ENCODE peak calls at places on chromosomes 4 and X, in six cellular contexts. X is choroid plexus epithelial cell, O is endodermal cell, D is A549, G is testis, J is fibroblast of mammary gland. B is an unnamed sample.

GRCh38 chr4:182085051-182085480 is 158.1 kb upstream of the TENM3 start:
- DNase-seq in D (no peak), O (no peak), X (peak; percentile 69), G (no peak), J (no peak), B (peak; percentile 5)

GRCh38 chr4:136078971-136079370 is 1453.3 kb downstream of the PCDH18 start:
- DNase-seq in J (peak; percentile 3), X (peak; percentile 77), D (no peak), O (no peak), G (no peak), B (peak; percentile 18)

GRCh38 chrX:400258-400657 is 13.6 kb upstream of the PPP2R3B start:
- DNase-seq in G (no peak), J (no peak), X (no peak), D (no peak), O (no peak), B (no peak)

GRCh38 chr4:29128810-29129209 is 1591.4 kb upstream of the PCDH7 start:
- DNase-seq in J (no peak), G (no peak), X (no peak), O (no peak), D (no peak), B (no peak)

GRCh38 chr4:126888968-126889367 is 743.8 kb upstream of the INTU start:
- DNase-seq in X (peak; percentile 49), O (no peak), D (no peak), G (no peak), J (peak; percentile 71), B (peak; percentile 61)

GRCh38 chr4:108417923-108418322 is 202.5 kb upstream of the RPL34 start:
- DNase-seq in J (peak; percentile 7), X (peak; percentile 84), O (no peak), G (no peak), D (no peak), B (no peak)

GRCh38 chr4:176794151-176794550 is 1.4 kb upstream of the VEGFC start:
- DNase-seq in X (peak; percentile 87), D (peak; percentile 79), O (no peak), J (peak; percentile 97), G (no peak), B (peak; percentile 96)

GRCh38 chrX:154729439-154729838 is 21.4 kb downstream of the GAB3 start:
- DNase-seq in O (no peak), X (no peak), D (no peak), J (no peak), G (no peak), B (no peak)

GRCh38 chr4:99383833-99384392 is 31.4 kb upstream of the ADH1C start:
- DNase-seq in J (peak; percentile 98), X (peak; percentile 92), O (no peak), D (no peak), G (peak; percentile 52), B (peak; percentile 95)

GRCh38 chr4:10662937-10663336 is 21.6 kb downstream of the CLNK start:
- DNase-seq in J (no peak), G (no peak), O (no peak), D (no peak), X (no peak), B (no peak)
- H3K4me3 ChIP-seq in J (no peak overlapping the region), G (no peak overlapping the region), O (no peak overlapping the region), D (no peak overlapping the region), X (no peak overlapping the region), B (no peak overlapping the region)

DNA sequence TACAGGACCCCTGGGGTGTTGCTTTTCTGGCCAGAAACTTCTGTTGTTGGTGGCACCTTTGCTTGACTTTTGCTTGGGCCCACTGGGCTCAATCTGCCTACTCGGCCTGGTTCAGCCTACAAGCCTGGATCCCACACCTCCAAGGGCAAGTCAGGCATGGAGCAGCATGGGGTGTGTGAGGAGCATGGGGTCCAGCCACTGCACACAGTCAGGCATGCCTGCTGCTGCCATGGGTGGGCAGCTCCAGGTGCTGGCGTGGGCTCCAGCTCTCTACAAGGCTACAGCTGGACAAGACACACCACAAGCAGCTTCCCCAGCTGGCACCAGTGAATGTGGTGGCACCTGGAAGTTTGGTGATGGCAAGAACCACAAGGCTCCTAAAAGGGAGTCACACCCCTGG is 1683.1 kb upstream of the ADGRL3 start:
- DNase-seq in J (no peak), O (no peak), X (no peak), G (no peak), D (no peak), B (no peak)
- TF ChIP-seq CTCF in J (no peak), O (no peak), X (no peak), G (no peak), D (no peak), B (no peak)

GRCh38 chrX:67564475-67564874 is 20.7 kb downstream of the AR start:
- DNase-seq in G (no peak), D (no peak), O (no peak), J (no peak), X (no peak), B (no peak)
- H3K4me3 ChIP-seq in G (no peak overlapping the region), D (no peak overlapping the region), O (no peak overlapping the region), J (no peak overlapping the region), X (no peak overlapping the region), B (no peak overlapping the region)

GRCh38 chrX:29617725-29618124 is 597.6 kb upstream of the MAGEB2 start:
- DNase-seq in D (peak; percentile 11), O (no peak), J (peak; percentile 8), X (peak; percentile 21), G (no peak), B (peak; percentile 13)
- TF ChIP-seq CTCF in D (no peak), O (peak; percentile 54), J (no peak), X (peak; percentile 36), G (no peak), B (peak; percentile 26)

B was measured in cardiac fibroblast.